ENCODE peak calls at places on chromosome 7, in six cellular contexts. C is progenitor cell of endocrine pancreas, K is osteocyte, P is colonic mucosa, G is tibial nerve, I is tibial artery. M is an unnamed sample.

GRCh38 chr7:583410-584121 is 63.9 kb upstream of the PDGFA start:
- DNase-seq in C (no peak), K (no peak), P (no peak), G (no peak), I (no peak), M (no peak)

GRCh38 chr7:43625453-43625852 is 42.5 kb downstream of the STK17A start:
- DNase-seq in C (no peak), K (no peak), P (no peak), G (no peak), I (no peak), M (no peak)

GRCh38 chr7:39567294-39567693 is 1.1 kb downstream of the YAE1 start:
- DNase-seq in C (no peak), K (no peak), P (no peak), G (no peak), I (no peak), M (no peak)

GRCh38 chr7:123352226-123352550 is 152.4 kb upstream of the SLC13A1 start:
- DNase-seq in C (no peak), K (no peak), P (no peak), G (no peak), I (no peak), M (no peak)

GRCh38 chr7:131231381-131232220 is 96.1 kb upstream of the MKLN1 start:
- DNase-seq in C (no peak), K (no peak), P (peak), G (peak), I (peak), M (no peak)

GRCh38 chr7:18013936-18014335 is 13.7 kb downstream of the PRPS1L1 start:
- DNase-seq in C (no peak), K (no peak), P (no peak), G (no peak), I (no peak), M (no peak)

GRCh38 chr7:44884553-44885393 is 557 bp downstream of the PURB start:
- DNase-seq in C (peak), K (peak), P (peak), G (peak), I (peak), M (peak)

GRCh38 chr7:134565643-134566136 is 16.8 kb downstream of the AKR1B15 start:
- DNase-seq in C (no peak), K (no peak), P (no peak), G (peak), I (peak), M (no peak)

GRCh38 chr7:69591805-69592204 is 6.5 kb upstream of the AUTS2 start:
- DNase-seq in C (no peak), K (no peak), P (no peak), G (no peak), I (no peak), M (no peak)

GRCh38 chr7:117873056-117873932 is at the start of gene CTTNBP2:
- DNase-seq in C (peak), K (peak), P (peak), G (peak), I (peak), M (peak)

GRCh38 chr7:143322646-143323343 is 6.9 kb downstream of the CLCN1 start:
- DNase-seq in C (no peak), K (no peak), P (no peak), G (peak), I (no peak), M (no peak)

GRCh38 chr7:5553298-5553877 is 129.8 kb upstream of the TNRC18 start:
- DNase-seq in C (no peak), K (no peak), P (peak), G (no peak), I (no peak), M (no peak)

GRCh38 chr7:92722541-92722940 is 113.8 kb downstream of the CDK6 start:
- DNase-seq in C (no peak), K (no peak), P (no peak), G (no peak), I (no peak), M (no peak)

GRCh38 chr7:6576024-6576866 is 1.0 kb upstream of the ZDHHC4 start:
- DNase-seq in C (no peak), K (no peak), P (peak), G (no peak), I (no peak), M (no peak)

GRCh38 chr7:86788948-86789347 is 145.2 kb downstream of the GRM3 start:
- DNase-seq in C (no peak), K (no peak), P (no peak), G (no peak), I (no peak), M (no peak)

GRCh38 chr7:12386237-12386839 is 17.3 kb downstream of the VWDE start:
- DNase-seq in C (no peak), K (no peak), P (no peak), G (no peak), I (no peak), M (no peak)

GRCh38 chr7:121084748-121085336 is 96.3 kb downstream of the CPED1 start:
- DNase-seq in C (no peak), K (no peak), P (no peak), G (no peak), I (no peak), M (no peak)

GRCh38 chr7:142111509-142111908 is at the start of gene MGAM2:
- DNase-seq in C (no peak), K (no peak), P (peak), G (no peak), I (no peak), M (no peak)

GRCh38 chr7:142108728-142109505 is 2.6 kb upstream of the MGAM2 start:
- DNase-seq in C (no peak), K (no peak), P (no peak), G (no peak), I (no peak), M (no peak)

GRCh38 chr7:142110098-142110497 is 1.4 kb upstream of the MGAM2 start:
- DNase-seq in C (no peak), K (no peak), P (no peak), G (no peak), I (no peak), M (no peak)

GRCh38 chr7:142112086-142112485 is 568 bp downstream of the MGAM2 start:
- DNase-seq in C (no peak), K (no peak), P (no peak), G (no peak), I (no peak), M (no peak)

DNA sequence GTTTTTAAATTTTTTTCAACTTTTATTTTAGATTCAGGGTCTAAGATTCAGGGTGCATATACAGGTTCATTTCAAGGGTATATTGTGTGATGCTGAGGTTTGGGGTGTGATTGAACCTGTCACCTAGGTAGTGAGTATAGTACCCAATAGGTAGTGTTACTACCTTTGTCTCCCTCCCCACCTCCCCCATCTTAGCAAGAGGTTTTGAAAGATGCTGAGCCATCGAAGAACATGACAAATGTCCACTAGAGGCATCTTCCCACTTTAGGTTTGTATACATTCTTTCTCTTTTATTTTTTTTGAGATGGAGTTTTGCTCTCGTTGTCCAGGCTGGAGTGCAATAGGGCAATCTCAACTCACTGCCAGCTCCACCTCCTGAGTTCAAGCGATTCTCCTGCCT is 880 bp upstream of the MGAM2 start:
- DNase-seq in C (no peak), K (no peak), P (no peak), G (no peak), I (no peak), M (no peak)
- TF ChIP-seq CTCF in C (no peak), K (no peak), P (no peak), G (no peak), I (no peak), M (no peak)

GRCh38 chr7:56078196-56078595 is 14.1 kb downstream of the SUMF2 start:
- DNase-seq in C (no peak), K (no peak), P (no peak), G (no peak), I (no peak), M (no peak)

GRCh38 chr7:56077681-56078080 is 13.6 kb downstream of the SUMF2 start:
- DNase-seq in C (no peak), K (no peak), P (no peak), G (no peak), I (no peak), M (no peak)

GRCh38 chr7:56081626-56082340 is 11.0 kb downstream of the PHKG1 start:
- DNase-seq in C (no peak), K (no peak), P (no peak), G (no peak), I (no peak), M (no peak)

GRCh38 chr7:56083150-56083785 is 9.5 kb downstream of the PHKG1 start:
- DNase-seq in C (no peak), K (no peak), P (no peak), G (no peak), I (peak), M (no peak)

DNA sequence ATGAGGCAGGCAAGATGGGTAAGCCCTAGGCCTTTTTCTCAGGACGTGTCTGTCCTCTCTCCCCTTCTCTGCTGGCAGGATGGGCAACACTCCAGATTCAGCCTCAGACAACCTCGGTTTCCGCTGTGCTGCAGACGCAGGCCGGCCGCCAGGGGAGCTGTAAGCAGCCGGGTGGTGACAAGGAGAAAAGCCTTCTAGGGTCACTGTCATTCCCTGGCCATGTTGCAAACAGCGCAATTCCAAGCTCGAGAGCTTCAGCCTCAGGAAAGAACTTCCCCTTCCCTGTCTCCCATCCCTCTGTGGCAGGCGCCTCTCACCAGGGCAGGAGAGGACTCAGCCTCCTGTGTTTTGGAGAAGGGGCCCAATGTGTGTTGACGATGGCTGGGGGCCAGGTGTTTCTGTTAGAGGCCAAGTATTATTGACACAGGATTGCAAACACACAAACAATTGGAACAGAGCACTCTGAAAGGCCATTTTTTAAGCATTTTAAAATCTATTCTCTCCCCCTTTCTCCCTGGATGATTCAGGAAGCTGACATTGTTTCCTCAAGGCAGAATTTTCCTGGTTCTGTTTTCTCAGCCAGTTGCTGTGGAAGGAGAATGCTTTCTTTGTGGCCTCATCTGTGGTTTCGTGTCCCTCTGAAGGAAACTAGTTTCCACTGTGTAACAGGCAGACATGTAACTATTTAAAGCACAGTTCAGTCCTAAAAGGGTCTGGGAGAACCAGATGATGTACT is 13.1 kb downstream of the PHKG1 start:
- DNase-seq in C (no peak), K (no peak), P (peak), G (peak), I (peak), M (no peak)
- TF ChIP-seq CTCF in C (peak), K (no peak), P (peak), G (peak), I (peak), M (no peak)

DNA sequence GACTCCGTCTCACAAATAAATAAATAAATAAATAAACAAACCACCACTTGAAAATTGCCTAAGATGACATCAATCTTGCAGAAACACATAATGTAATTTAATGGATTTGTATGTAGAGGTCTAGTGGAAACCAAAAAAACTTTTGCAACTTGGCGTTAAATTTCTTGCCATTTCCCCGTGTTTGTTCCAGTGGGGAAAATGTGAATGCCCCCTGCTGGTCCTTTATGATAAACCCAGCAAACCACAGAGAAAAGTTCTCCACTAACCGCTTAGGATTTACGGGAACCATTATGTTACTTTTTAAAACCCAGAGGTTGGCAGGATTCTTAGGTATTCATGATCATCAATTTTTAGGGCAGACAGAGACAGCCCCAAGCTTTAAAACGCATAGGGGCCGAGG is 32.5 kb downstream of the LAMB4 start:
- DNase-seq in C (no peak), K (no peak), P (peak), G (no peak), I (no peak), M (no peak)
- TF ChIP-seq CTCF in C (peak), K (peak), P (peak), G (no peak), I (peak), M (peak)

GRCh38 chr7:151009340-151010001 is 14.8 kb downstream of the ATG9B start:
- DNase-seq in C (no peak), K (no peak), P (no peak), G (no peak), I (no peak), M (no peak)
- TF ChIP-seq CTCF in C (no peak), K (no peak), P (no peak), G (no peak), I (no peak), M (no peak)

DNA sequence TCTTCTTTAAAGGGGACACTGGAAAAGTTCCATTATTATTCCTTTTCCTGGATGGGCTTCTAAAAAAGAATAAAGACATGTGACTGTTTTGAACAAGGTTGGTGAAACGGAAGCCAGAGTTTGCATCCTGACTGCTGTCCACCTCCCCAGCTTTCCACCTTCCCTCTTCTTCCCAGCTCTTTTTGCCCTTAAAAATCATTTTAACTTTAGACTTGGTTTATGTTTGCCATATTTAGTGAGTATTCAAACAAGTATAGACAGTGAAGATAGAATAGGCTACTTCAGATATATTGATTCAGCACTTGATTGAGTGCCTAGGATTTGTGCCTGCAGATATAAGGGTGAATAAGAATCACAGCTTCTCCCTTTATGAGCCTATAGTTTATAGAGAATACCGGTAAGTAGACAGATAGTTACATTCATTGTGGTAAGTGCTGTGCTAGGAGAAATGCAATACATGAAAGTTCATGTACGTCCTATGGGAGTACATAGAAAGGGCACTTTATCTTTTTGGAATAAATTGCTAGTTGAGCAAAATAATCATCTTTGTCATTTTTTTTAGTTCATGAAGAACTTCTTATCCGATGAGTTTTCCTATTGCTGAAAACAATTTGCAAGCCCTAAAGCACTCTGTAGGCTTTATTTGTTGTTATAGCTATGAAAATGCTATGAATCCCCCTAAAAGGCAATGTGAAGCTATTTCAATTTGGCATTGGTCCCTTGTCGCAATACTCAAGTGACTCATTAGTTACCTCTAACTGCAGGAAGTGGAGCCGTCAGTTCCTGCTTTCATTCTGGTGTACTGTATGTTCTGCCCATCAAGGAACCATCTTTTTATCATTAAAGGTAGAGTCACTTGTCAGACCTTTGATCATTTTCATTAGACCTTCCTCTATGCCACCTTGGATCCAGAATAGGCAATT is 57.2 kb upstream of the STRIP2 start:
- DNase-seq in C (no peak), K (no peak), P (no peak), G (no peak), I (no peak), M (no peak)
- TF ChIP-seq CTCF in C (no peak), K (no peak), P (no peak), G (no peak), I (no peak), M (peak)

DNA sequence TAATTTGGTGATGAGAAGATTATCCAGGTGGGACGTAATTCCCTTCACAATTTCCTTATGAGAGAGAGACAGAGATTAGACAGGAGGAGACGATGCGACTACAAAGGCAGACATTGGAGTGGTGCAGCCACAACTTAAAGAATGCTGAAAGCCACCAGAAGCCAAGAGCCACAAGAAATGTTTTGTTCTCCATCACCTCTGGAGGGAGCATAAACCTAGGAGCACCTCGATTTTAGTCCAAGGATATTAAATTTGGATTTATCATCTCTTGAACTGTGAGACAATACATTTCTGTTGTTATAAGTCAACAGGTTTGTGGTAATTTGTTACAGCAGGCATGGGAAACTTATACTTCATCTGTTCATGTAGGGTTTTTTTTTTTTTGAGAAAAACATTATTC is 418.9 kb downstream of the DGKB start:
- DNase-seq in C (no peak), K (no peak), P (no peak), G (no peak), I (no peak), M (no peak)
- TF ChIP-seq CTCF in C (no peak), K (no peak), P (no peak), G (no peak), I (no peak), M (no peak)

M was measured in neural crest cell.